ENCODE peak calls at places on chromosomes 1 and 21, in four cellular contexts. G, Q, V and K are unnamed samples.

GRCh38 chr1:103284270-103284669 is 175.9 kb upstream of the COL11A1 start:
- DNase-seq in G (no peak), Q (no peak), V (no peak), K (peak; percentile 75)

GRCh38 chr1:204073837-204074273 is 940 bp downstream of the SOX13 start:
- DNase-seq in Q (no peak), G (peak; percentile 36), V (no peak), K (no peak)

GRCh38 chr1:91582431-91582921 is 81.8 kb downstream of the CDC7 start:
- DNase-seq in V (peak; percentile 96), Q (no peak), G (peak; percentile 40), K (peak; percentile 80)

GRCh38 chr1:182484531-182485257 is 34.7 kb downstream of the RGSL1 start:
- DNase-seq in Q (no peak), G (peak; percentile 11), V (no peak), K (no peak)

GRCh38 chr1:84164156-84164555 is 20.1 kb downstream of the PRKACB start:
- DNase-seq in G (no peak), V (no peak), Q (no peak), K (no peak)

GRCh38 chr1:214224605-214225354 is 56.2 kb upstream of the SMYD2 start:
- DNase-seq in G (no peak), V (no peak), Q (no peak), K (peak; percentile 34)

GRCh38 chr21:37757631-37758376 is 158.5 kb downstream of the KCNJ6 start:
- DNase-seq in V (no peak), Q (no peak), G (no peak), K (no peak)

GRCh38 chr1:25697426-25698220 is 81.0 kb downstream of the MAN1C1 start:
- DNase-seq in G (no peak), V (no peak), Q (no peak), K (no peak)

GRCh38 chr21:28066051-28066450 is 926.6 kb downstream of the LTN1 start:
- DNase-seq in V (no peak), G (no peak), Q (no peak), K (no peak)

GRCh38 chr1:212975607-212975918 is 25.2 kb downstream of the VASH2 start:
- DNase-seq in V (no peak), Q (no peak), G (no peak), K (no peak)

GRCh38 chr21:41074607-41075184 is 93.3 kb upstream of the BACE2 start:
- DNase-seq in Q (no peak), V (no peak), G (no peak), K (no peak)

GRCh38 chr1:222031286-222031685 is 289.4 kb upstream of the DUSP10 start:
- DNase-seq in V (no peak), Q (no peak), G (no peak), K (no peak)

GRCh38 chr1:2555634-2556276 is 416 bp upstream of the TNFRSF14 start:
- DNase-seq in G (no peak), Q (peak; percentile 81), V (no peak), K (no peak)

GRCh38 chr1:109484519-109484975 is 842 bp downstream of the ATXN7L2 start:
- DNase-seq in V (no peak), G (no peak), Q (no peak), K (no peak)

GRCh38 chr21:31500071-31500470 is 156.0 kb upstream of the TIAM1 start:
- DNase-seq in Q (peak; percentile 26), G (no peak), V (no peak), K (no peak)

GRCh38 chr1:215891673-215892072 is 324.6 kb downstream of the KCTD3 start:
- DNase-seq in V (no peak), Q (no peak), G (no peak), K (no peak)

GRCh38 chr1:21174638-21175323 is 1.9 kb downstream of the EIF4G3 start:
- DNase-seq in V (peak; percentile 30), Q (no peak), G (no peak), K (peak; percentile 70)

GRCh38 chr1:187762109-187762508 is 933.4 kb downstream of the PLA2G4A start:
- DNase-seq in G (no peak), Q (no peak), V (peak; percentile 37), K (no peak)

GRCh38 chr1:201361652-201362504 is 15.6 kb downstream of the TNNT2 start:
- DNase-seq in V (no peak), G (peak; percentile 47), Q (peak; percentile 19), K (peak; percentile 21)

GRCh38 chr1:243558556-243558955 is 291.5 kb downstream of the AKT3 start:
- DNase-seq in G (no peak), V (no peak), Q (no peak), K (no peak)

GRCh38 chr1:176073524-176074157 is 133.4 kb downstream of the COP1 start:
- DNase-seq in V (peak; percentile 15), Q (no peak), G (peak; percentile 79), K (peak; percentile 79)

GRCh38 chr1:3073520-3074296 is 4.7 kb downstream of the PRDM16 start:
- DNase-seq in V (no peak), G (no peak), Q (no peak), K (no peak)

GRCh38 chr1:46555081-46555432 is 3.6 kb upstream of the KNCN start:
- DNase-seq in V (no peak), Q (no peak), G (no peak), K (no peak)

GRCh38 chr1:73980324-73981040 is 217.5 kb downstream of the LRRIQ3 start:
- DNase-seq in Q (no peak), V (no peak), G (peak; percentile 0), K (no peak)

GRCh38 chr1:110208916-110209650 is 1.0 kb upstream of the KCNC4 start:
- DNase-seq in V (no peak), Q (no peak), G (no peak), K (no peak)

GRCh38 chr1:234154320-234155251 is 218.7 kb upstream of the COA6 start:
- DNase-seq in G (peak; percentile 87), Q (no peak), V (peak; percentile 48), K (peak; percentile 84)

GRCh38 chr1:213332491-213332890 is 281.4 kb downstream of the RPS6KC1 start:
- DNase-seq in G (no peak), V (no peak), Q (no peak), K (no peak)

GRCh38 chr1:180188103-180188506 is 33.4 kb downstream of the QSOX1 start:
- DNase-seq in V (no peak), G (peak; percentile 79), Q (no peak), K (peak; percentile 46)

GRCh38 chr1:103218821-103219220 is 110.5 kb upstream of the COL11A1 start:
- DNase-seq in G (no peak), V (no peak), Q (no peak), K (no peak)

GRCh38 chr1:207079706-207080246 is 8.9 kb upstream of the C4BPB start:
- DNase-seq in V (no peak), Q (no peak), G (no peak), K (no peak)

GRCh38 chr1:43147625-43148319 is 24.3 kb downstream of the EBNA1BP2 start:
- DNase-seq in G (peak; percentile 64), V (no peak), Q (peak; percentile 63), K (peak; percentile 73)

GRCh38 chr1:35097224-35097623 is 18.0 kb downstream of the ZMYM1 start:
- DNase-seq in G (no peak), V (no peak), Q (no peak), K (peak; percentile 45)

GRCh38 chr1:210822897-210823296 is 311.1 kb downstream of the KCNH1 start:
- DNase-seq in G (no peak), V (no peak), Q (no peak), K (peak; percentile 17)

GRCh38 chr21:44065428-44065827 is 41.8 kb upstream of the PWP2 start:
- DNase-seq in Q (no peak), V (no peak), G (no peak), K (no peak)
- TF ChIP-seq CTCF in Q (no peak), V (no peak), G (no peak), K (no peak)

DNA sequence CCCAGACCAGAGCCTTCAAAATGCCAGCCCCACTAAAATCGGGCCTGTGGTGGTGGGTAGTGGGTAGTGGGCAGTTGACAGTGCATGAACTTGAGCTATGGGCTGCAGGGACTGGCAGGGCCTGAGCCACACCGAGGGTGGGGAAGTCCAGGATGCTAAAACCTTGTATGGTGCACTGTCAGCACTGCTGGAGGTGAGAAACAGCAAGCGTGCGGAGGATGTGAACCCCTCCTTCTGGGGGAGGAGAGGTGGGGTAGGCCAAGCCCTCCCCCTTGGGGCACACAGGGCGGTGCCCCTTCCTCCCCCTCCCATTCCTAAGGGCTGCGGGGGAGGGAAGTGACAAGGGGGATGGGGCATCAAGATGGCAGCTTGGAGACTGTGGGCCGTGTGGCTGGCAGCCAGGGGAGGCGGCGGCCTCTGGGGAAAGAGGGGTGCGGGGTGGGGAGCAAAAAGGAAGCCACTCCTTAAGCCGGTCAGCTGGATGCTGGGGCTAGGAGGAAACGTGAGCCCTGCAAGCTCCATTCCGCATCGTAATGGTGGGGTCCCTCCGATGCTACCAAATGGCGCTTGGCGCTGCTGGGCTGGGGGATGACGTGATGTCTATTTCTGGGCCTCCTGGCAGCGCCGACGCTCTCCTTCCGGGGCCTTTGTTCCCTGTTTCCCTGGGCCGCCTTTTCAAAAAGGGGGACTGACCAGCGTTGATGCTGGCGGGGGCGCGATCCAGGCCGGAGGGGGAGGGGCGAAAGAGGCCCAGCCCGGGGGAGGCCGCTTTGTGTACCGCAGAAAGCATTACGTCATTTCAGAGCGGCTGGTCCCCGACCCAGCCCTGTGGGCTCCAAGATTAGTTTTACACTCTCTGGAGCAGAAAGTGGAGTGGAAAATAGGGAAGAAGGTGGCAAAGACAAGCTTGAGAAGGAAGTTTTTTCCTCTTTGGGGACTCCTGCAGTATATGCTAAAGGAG is 794 bp downstream of the SYT11 start:
- DNase-seq in V (peak; percentile 74), Q (peak; percentile 88), G (no peak), K (peak; percentile 92)
- H3K4me3 ChIP-seq in V (peak overlapping the region; percentile 64), Q (peak overlapping the region; percentile 67), G (peak overlapping the region; percentile 49), K (peak overlapping the region; percentile 56)

GRCh38 chr1:94640125-94640524 is 98.6 kb upstream of the F3 start:
- DNase-seq in G (no peak), V (no peak), Q (no peak), K (no peak)

GRCh38 chr1:94636625-94637024 is 95.1 kb upstream of the F3 start:
- DNase-seq in V (no peak), G (no peak), Q (no peak), K (no peak)

GRCh38 chr1:94633051-94633450 is 91.5 kb upstream of the F3 start:
- DNase-seq in Q (no peak), G (no peak), V (no peak), K (peak; percentile 34)

GRCh38 chr1:94637096-94637495 is 95.5 kb upstream of the F3 start:
- DNase-seq in G (no peak), Q (no peak), V (no peak), K (no peak)

DNA sequence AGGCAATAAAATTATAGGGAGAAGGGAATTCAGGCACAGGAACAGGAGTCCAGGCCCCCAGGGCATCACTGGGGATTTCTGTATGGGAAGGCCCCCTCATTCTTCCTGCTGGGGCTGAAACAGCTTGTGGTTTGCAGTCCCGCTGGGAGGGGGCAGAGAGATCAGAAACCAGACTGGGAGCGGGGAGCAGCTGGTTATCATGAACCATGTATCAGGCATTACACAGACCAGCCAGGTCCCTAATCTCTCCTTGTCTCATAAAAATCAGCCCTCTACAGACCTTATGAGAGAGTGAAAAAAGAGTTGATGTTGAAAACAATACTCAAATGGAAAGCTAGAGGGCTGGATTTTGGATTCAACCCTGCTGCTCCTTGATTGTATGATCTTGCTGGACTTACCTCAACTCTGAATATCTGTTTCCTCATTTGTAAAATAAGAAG is 93.4 kb upstream of the F3 start:
- DNase-seq in Q (no peak), V (no peak), G (no peak), K (no peak)
- TF ChIP-seq CTCF in Q (no peak), V (peak; percentile 27), G (no peak), K (peak; percentile 14)

GRCh38 chr1:111702504-111703050 is 36.6 kb downstream of the INKA2 start:
- DNase-seq in Q (no peak), G (no peak), V (no peak), K (no peak)
- H3K4me3 ChIP-seq in Q (no peak overlapping the region), G (no peak overlapping the region), V (no peak overlapping the region), K (no peak overlapping the region)

GRCh38 chr1:171800342-171800741 is 18.9 kb downstream of the METTL13 start:
- DNase-seq in V (no peak), Q (no peak), G (no peak), K (no peak)
- TF ChIP-seq CTCF in V (no peak), Q (no peak), G (no peak), K (no peak)

GRCh38 chr1:225445644-225446297 is 17.9 kb upstream of the LBR start:
- DNase-seq in G (no peak), V (no peak), Q (no peak), K (no peak)
- H3K4me3 ChIP-seq in G (no peak overlapping the region), V (no peak overlapping the region), Q (peak overlapping the region; percentile 23), K (no peak overlapping the region)